ENCODE peak calls at places on chromosomes 7 and 10, in eight cellular contexts. F, U, J, D, L, E, V and R are unnamed samples.

GRCh38 chr10:114970515-114970914 is 32.5 kb downstream of the TRUB1 start:
- DNase-seq in U (no peak), L (no peak), E (no peak), D (no peak), F (no peak), V (no peak), J (no peak), R (no peak)

GRCh38 chr7:108167460-108167859 is 37.3 kb upstream of the LAMB4 start:
- DNase-seq in V (no peak), D (no peak), E (no peak), F (no peak), U (no peak), L (no peak), J (no peak), R (no peak)

GRCh38 chr10:81911328-81911727 is 36.3 kb downstream of the NRG3 start:
- DNase-seq in V (no peak), F (no peak), D (no peak), U (no peak), L (no peak), J (no peak), E (no peak), R (no peak)

GRCh38 chr7:29639887-29640600 is 76.4 kb downstream of the PRR15 start:
- DNase-seq in J (no peak), D (no peak), E (no peak), F (no peak), U (peak; percentile 17), V (no peak), L (no peak), R (peak; percentile 74)

GRCh38 chr10:97726636-97727178 is 10.2 kb upstream of the ZFYVE27 start:
- DNase-seq in F (no peak), J (no peak), V (no peak), L (no peak), E (no peak), U (no peak), D (no peak), R (no peak)

GRCh38 chr10:89522463-89522862 is 12.9 kb downstream of the SLC16A12 start:
- DNase-seq in L (no peak), U (no peak), F (no peak), D (no peak), V (no peak), E (no peak), J (no peak), R (no peak)

GRCh38 chr7:68205826-68206225 is 1209.2 kb downstream of the TYW1 start:
- DNase-seq in V (no peak), E (no peak), U (no peak), D (no peak), F (no peak), J (no peak), L (no peak), R (no peak)

GRCh38 chr7:4742852-4743251 is 32.6 kb upstream of the AP5Z1 start:
- DNase-seq in V (no peak), E (no peak), U (no peak), J (no peak), F (no peak), L (no peak), D (no peak), R (no peak)

GRCh38 chr7:40316176-40316575 is 181.4 kb downstream of the SUGCT start:
- DNase-seq in L (no peak), E (no peak), F (no peak), D (no peak), J (no peak), U (no peak), V (no peak), R (no peak)

GRCh38 chr10:62433181-62433692 is 59.1 kb downstream of the ZNF365 start:
- DNase-seq in V (peak; percentile 11), U (peak; percentile 17), D (no peak), L (no peak), E (peak; percentile 57), J (peak; percentile 44), F (peak; percentile 30), R (peak; percentile 13)

GRCh38 chr10:3801558-3802192 is 16.7 kb upstream of the KLF6 start:
- DNase-seq in D (no peak), J (no peak), V (no peak), L (no peak), U (no peak), F (no peak), E (no peak), R (no peak)

GRCh38 chr10:110357252-110357780 is 52.6 kb upstream of the SMNDC1 start:
- DNase-seq in F (no peak), D (peak; percentile 59), U (peak; percentile 83), J (peak; percentile 26), E (no peak), L (peak; percentile 27), V (peak; percentile 28), R (no peak)

GRCh38 chr10:68348265-68348741 is 15.6 kb upstream of the PBLD start:
- DNase-seq in E (no peak), D (no peak), J (peak; percentile 2), V (no peak), F (no peak), U (peak; percentile 46), L (peak; percentile 15), R (peak; percentile 78)

GRCh38 chr7:74284781-74285259 is 4.4 kb upstream of the CLIP2 start:
- DNase-seq in E (no peak), V (no peak), L (no peak), D (no peak), J (no peak), U (peak; percentile 96), F (no peak), R (no peak)

GRCh38 chr7:50264908-50265307 is 39.6 kb upstream of the IKZF1 start:
- DNase-seq in F (no peak), V (no peak), L (peak; percentile 53), D (no peak), J (no peak), E (no peak), U (peak; percentile 48), R (no peak)

GRCh38 chr7:45446195-45446944 is 127.8 kb upstream of the ADCY1 start:
- DNase-seq in J (no peak), L (no peak), V (no peak), D (no peak), U (no peak), E (no peak), F (no peak), R (no peak)

GRCh38 chr10:22620140-22620857 is 94.1 kb downstream of the PIP4K2A start:
- DNase-seq in E (peak; percentile 93), D (no peak), L (no peak), J (no peak), U (no peak), F (no peak), V (peak; percentile 55), R (no peak)

GRCh38 chr7:155252958-155253501 is 44.6 kb upstream of the INSIG1 start:
- DNase-seq in F (no peak), U (no peak), E (no peak), V (no peak), J (no peak), D (no peak), L (no peak), R (no peak)

GRCh38 chr10:93435621-93436385 is 46.3 kb downstream of the MYOF start:
- DNase-seq in U (peak; percentile 89), F (no peak), E (no peak), L (no peak), J (no peak), V (no peak), D (no peak), R (peak; percentile 92)

GRCh38 chr7:38017320-38017719 is 96.9 kb downstream of the EPDR1 start:
- DNase-seq in D (no peak), F (no peak), U (no peak), L (no peak), J (no peak), E (no peak), V (no peak), R (no peak)